ENCODE peak calls at places on chromosome 6, in eight cellular contexts. One of them, this sample, is unnamed.

GRCh38 chr6:6546318-6547110 is 42.0 kb upstream of the LY86 start:
- DNase-seq in NB4: peak
- DNase-seq in astrocyte: peak
- DNase-seq in fibroblast of pulmonary artery: peak
- DNase-seq in thoracic aorta: no peak
- DNase-seq in choroid plexus epithelial cell: peak
- DNase-seq in endothelial cell of umbilical vein: no peak
- DNase-seq in BJ: no peak
- DNase-seq in this sample: peak

GRCh38 chr6:109139109-109139508 is 43.8 kb downstream of the CEP57L1 start:
- DNase-seq in NB4: no peak
- DNase-seq in astrocyte: peak
- DNase-seq in fibroblast of pulmonary artery: peak
- DNase-seq in thoracic aorta: no peak
- DNase-seq in choroid plexus epithelial cell: peak
- DNase-seq in endothelial cell of umbilical vein: no peak
- DNase-seq in BJ: no peak
- DNase-seq in this sample: no peak

GRCh38 chr6:33949877-33950831 is 146.4 kb upstream of the MLN start:
- DNase-seq in NB4: no peak
- DNase-seq in astrocyte: no peak
- DNase-seq in fibroblast of pulmonary artery: no peak
- DNase-seq in thoracic aorta: no peak
- DNase-seq in choroid plexus epithelial cell: no peak
- DNase-seq in endothelial cell of umbilical vein: no peak
- DNase-seq in BJ: no peak
- DNase-seq in this sample: no peak

GRCh38 chr6:7413151-7413823 is 23.7 kb downstream of the RIOK1 start:
- DNase-seq in NB4: no peak
- DNase-seq in astrocyte: no peak
- DNase-seq in fibroblast of pulmonary artery: no peak
- DNase-seq in thoracic aorta: no peak
- DNase-seq in choroid plexus epithelial cell: peak
- DNase-seq in endothelial cell of umbilical vein: no peak
- DNase-seq in BJ: no peak
- DNase-seq in this sample: no peak

GRCh38 chr6:13101409-13101808 is 226.9 kb downstream of the TBC1D7 start:
- DNase-seq in NB4: peak
- DNase-seq in astrocyte: no peak
- DNase-seq in fibroblast of pulmonary artery: no peak
- DNase-seq in thoracic aorta: no peak
- DNase-seq in choroid plexus epithelial cell: no peak
- DNase-seq in endothelial cell of umbilical vein: no peak
- DNase-seq in BJ: no peak
- DNase-seq in this sample: no peak

GRCh38 chr6:126048635-126049034 is 62.3 kb downstream of the TRMT11 start:
- DNase-seq in NB4: no peak
- DNase-seq in astrocyte: no peak
- DNase-seq in fibroblast of pulmonary artery: no peak
- DNase-seq in thoracic aorta: no peak
- DNase-seq in choroid plexus epithelial cell: no peak
- DNase-seq in endothelial cell of umbilical vein: no peak
- DNase-seq in BJ: no peak
- DNase-seq in this sample: no peak

GRCh38 chr6:155325700-155326516 is 11.6 kb upstream of the TFB1M start:
- DNase-seq in NB4: no peak
- DNase-seq in astrocyte: no peak
- DNase-seq in fibroblast of pulmonary artery: no peak
- DNase-seq in thoracic aorta: no peak
- DNase-seq in choroid plexus epithelial cell: no peak
- DNase-seq in endothelial cell of umbilical vein: no peak
- DNase-seq in BJ: no peak
- DNase-seq in this sample: no peak

GRCh38 chr6:159098636-159099106 is 53.9 kb upstream of the TAGAP start:
- DNase-seq in NB4: peak
- DNase-seq in astrocyte: no peak
- DNase-seq in fibroblast of pulmonary artery: no peak
- DNase-seq in thoracic aorta: no peak
- DNase-seq in choroid plexus epithelial cell: no peak
- DNase-seq in endothelial cell of umbilical vein: no peak
- DNase-seq in BJ: no peak
- DNase-seq in this sample: peak

GRCh38 chr6:108417027-108417426 is 122.2 kb downstream of the AFG1L start:
- DNase-seq in NB4: peak
- DNase-seq in astrocyte: peak
- DNase-seq in fibroblast of pulmonary artery: peak
- DNase-seq in thoracic aorta: no peak
- DNase-seq in choroid plexus epithelial cell: peak
- DNase-seq in endothelial cell of umbilical vein: no peak
- DNase-seq in BJ: no peak
- DNase-seq in this sample: no peak

GRCh38 chr6:7624781-7625710 is 35.0 kb downstream of the SNRNP48 start:
- DNase-seq in NB4: peak
- DNase-seq in astrocyte: no peak
- DNase-seq in fibroblast of pulmonary artery: no peak
- DNase-seq in thoracic aorta: no peak
- DNase-seq in choroid plexus epithelial cell: peak
- DNase-seq in endothelial cell of umbilical vein: peak
- DNase-seq in BJ: no peak
- DNase-seq in this sample: no peak

GRCh38 chr6:122788663-122789062 is 395 bp upstream of the SMPDL3A start:
- DNase-seq in NB4: no peak
- DNase-seq in astrocyte: no peak
- DNase-seq in fibroblast of pulmonary artery: no peak
- DNase-seq in thoracic aorta: no peak
- DNase-seq in choroid plexus epithelial cell: peak
- DNase-seq in endothelial cell of umbilical vein: no peak
- DNase-seq in BJ: no peak
- DNase-seq in this sample: no peak

GRCh38 chr6:122147291-122147690 is 252.2 kb upstream of the HSF2 start:
- DNase-seq in NB4: no peak
- DNase-seq in astrocyte: no peak
- DNase-seq in fibroblast of pulmonary artery: no peak
- DNase-seq in thoracic aorta: no peak
- DNase-seq in choroid plexus epithelial cell: no peak
- DNase-seq in endothelial cell of umbilical vein: no peak
- DNase-seq in BJ: no peak
- DNase-seq in this sample: no peak

GRCh38 chr6:135703621-135704020 is 147.9 kb upstream of the PDE7B start:
- DNase-seq in NB4: peak
- DNase-seq in astrocyte: no peak
- DNase-seq in fibroblast of pulmonary artery: no peak
- DNase-seq in thoracic aorta: no peak
- DNase-seq in choroid plexus epithelial cell: peak
- DNase-seq in endothelial cell of umbilical vein: no peak
- DNase-seq in BJ: no peak
- DNase-seq in this sample: peak

DNA sequence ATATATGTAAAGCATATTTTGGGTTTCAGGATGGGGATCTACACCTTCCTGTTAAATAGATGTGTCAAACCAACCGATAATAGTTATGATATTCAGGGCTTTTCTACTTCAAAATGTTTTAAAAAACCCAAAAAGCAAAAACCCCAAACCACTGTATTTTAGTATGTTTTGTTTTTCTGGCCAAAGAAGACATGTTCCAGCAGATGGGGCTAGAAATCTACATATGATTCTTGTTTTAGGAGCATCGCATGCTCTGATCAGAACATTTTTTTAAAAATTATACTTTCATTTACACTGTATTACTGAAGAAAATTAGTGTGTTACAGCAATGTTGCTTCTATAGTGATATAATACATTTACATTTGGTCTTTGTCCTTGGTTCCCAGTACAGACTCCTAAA is 11.0 kb downstream of the RMND1 start:
- DNase-seq in NB4: peak
- DNase-seq in astrocyte: peak
- DNase-seq in fibroblast of pulmonary artery: peak
- DNase-seq in thoracic aorta: no peak
- DNase-seq in choroid plexus epithelial cell: peak
- DNase-seq in endothelial cell of umbilical vein: peak
- DNase-seq in BJ: no peak
- DNase-seq in this sample: no peak
- TF ChIP-seq CTCF in NB4: no peak
- TF ChIP-seq CTCF in astrocyte: peak
- TF ChIP-seq CTCF in fibroblast of pulmonary artery: peak
- TF ChIP-seq CTCF in thoracic aorta: peak
- TF ChIP-seq CTCF in choroid plexus epithelial cell: peak
- TF ChIP-seq CTCF in endothelial cell of umbilical vein: peak
- TF ChIP-seq CTCF in BJ: peak
- TF ChIP-seq CTCF in this sample: peak

GRCh38 chr6:157498817-157499216 is 117.8 kb downstream of the ZDHHC14 start:
- DNase-seq in NB4: no peak
- DNase-seq in astrocyte: no peak
- DNase-seq in fibroblast of pulmonary artery: no peak
- DNase-seq in thoracic aorta: no peak
- DNase-seq in choroid plexus epithelial cell: no peak
- DNase-seq in endothelial cell of umbilical vein: no peak
- DNase-seq in BJ: no peak
- DNase-seq in this sample: no peak
- TF ChIP-seq CTCF in NB4: no peak
- TF ChIP-seq CTCF in astrocyte: no peak
- TF ChIP-seq CTCF in fibroblast of pulmonary artery: no peak
- TF ChIP-seq CTCF in thoracic aorta: no peak
- TF ChIP-seq CTCF in choroid plexus epithelial cell: no peak
- TF ChIP-seq CTCF in endothelial cell of umbilical vein: no peak
- TF ChIP-seq CTCF in BJ: no peak
- TF ChIP-seq CTCF in this sample: no peak

GRCh38 chr6:40577672-40578071 is 9.5 kb downstream of the LRFN2 start:
- DNase-seq in NB4: no peak
- DNase-seq in astrocyte: no peak
- DNase-seq in fibroblast of pulmonary artery: no peak
- DNase-seq in thoracic aorta: no peak
- DNase-seq in choroid plexus epithelial cell: no peak
- DNase-seq in endothelial cell of umbilical vein: no peak
- DNase-seq in BJ: no peak
- DNase-seq in this sample: no peak
- TF ChIP-seq CTCF in NB4: no peak
- TF ChIP-seq CTCF in astrocyte: no peak
- TF ChIP-seq CTCF in fibroblast of pulmonary artery: peak
- TF ChIP-seq CTCF in thoracic aorta: no peak
- TF ChIP-seq CTCF in choroid plexus epithelial cell: peak
- TF ChIP-seq CTCF in endothelial cell of umbilical vein: no peak
- TF ChIP-seq CTCF in BJ: no peak
- TF ChIP-seq CTCF in this sample: no peak

GRCh38 chr6:95923518-95923917 is 92.3 kb upstream of the FUT9 start:
- DNase-seq in NB4: peak
- DNase-seq in astrocyte: no peak
- DNase-seq in fibroblast of pulmonary artery: no peak
- DNase-seq in thoracic aorta: no peak
- DNase-seq in choroid plexus epithelial cell: no peak
- DNase-seq in endothelial cell of umbilical vein: no peak
- DNase-seq in BJ: no peak
- DNase-seq in this sample: peak
- TF ChIP-seq CTCF in NB4: peak
- TF ChIP-seq CTCF in astrocyte: peak
- TF ChIP-seq CTCF in fibroblast of pulmonary artery: no peak
- TF ChIP-seq CTCF in thoracic aorta: no peak
- TF ChIP-seq CTCF in choroid plexus epithelial cell: peak
- TF ChIP-seq CTCF in endothelial cell of umbilical vein: no peak
- TF ChIP-seq CTCF in BJ: no peak
- TF ChIP-seq CTCF in this sample: no peak

GRCh38 chr6:144090384-144090783 is 5.0 kb downstream of the SF3B5 start:
- DNase-seq in NB4: no peak
- DNase-seq in astrocyte: no peak
- DNase-seq in fibroblast of pulmonary artery: no peak
- DNase-seq in thoracic aorta: no peak
- DNase-seq in choroid plexus epithelial cell: peak
- DNase-seq in endothelial cell of umbilical vein: no peak
- DNase-seq in BJ: no peak
- DNase-seq in this sample: no peak
- TF ChIP-seq CTCF in NB4: no peak
- TF ChIP-seq CTCF in astrocyte: no peak
- TF ChIP-seq CTCF in fibroblast of pulmonary artery: no peak
- TF ChIP-seq CTCF in thoracic aorta: no peak
- TF ChIP-seq CTCF in choroid plexus epithelial cell: no peak
- TF ChIP-seq CTCF in endothelial cell of umbilical vein: no peak
- TF ChIP-seq CTCF in BJ: no peak
- TF ChIP-seq CTCF in this sample: peak

DNA sequence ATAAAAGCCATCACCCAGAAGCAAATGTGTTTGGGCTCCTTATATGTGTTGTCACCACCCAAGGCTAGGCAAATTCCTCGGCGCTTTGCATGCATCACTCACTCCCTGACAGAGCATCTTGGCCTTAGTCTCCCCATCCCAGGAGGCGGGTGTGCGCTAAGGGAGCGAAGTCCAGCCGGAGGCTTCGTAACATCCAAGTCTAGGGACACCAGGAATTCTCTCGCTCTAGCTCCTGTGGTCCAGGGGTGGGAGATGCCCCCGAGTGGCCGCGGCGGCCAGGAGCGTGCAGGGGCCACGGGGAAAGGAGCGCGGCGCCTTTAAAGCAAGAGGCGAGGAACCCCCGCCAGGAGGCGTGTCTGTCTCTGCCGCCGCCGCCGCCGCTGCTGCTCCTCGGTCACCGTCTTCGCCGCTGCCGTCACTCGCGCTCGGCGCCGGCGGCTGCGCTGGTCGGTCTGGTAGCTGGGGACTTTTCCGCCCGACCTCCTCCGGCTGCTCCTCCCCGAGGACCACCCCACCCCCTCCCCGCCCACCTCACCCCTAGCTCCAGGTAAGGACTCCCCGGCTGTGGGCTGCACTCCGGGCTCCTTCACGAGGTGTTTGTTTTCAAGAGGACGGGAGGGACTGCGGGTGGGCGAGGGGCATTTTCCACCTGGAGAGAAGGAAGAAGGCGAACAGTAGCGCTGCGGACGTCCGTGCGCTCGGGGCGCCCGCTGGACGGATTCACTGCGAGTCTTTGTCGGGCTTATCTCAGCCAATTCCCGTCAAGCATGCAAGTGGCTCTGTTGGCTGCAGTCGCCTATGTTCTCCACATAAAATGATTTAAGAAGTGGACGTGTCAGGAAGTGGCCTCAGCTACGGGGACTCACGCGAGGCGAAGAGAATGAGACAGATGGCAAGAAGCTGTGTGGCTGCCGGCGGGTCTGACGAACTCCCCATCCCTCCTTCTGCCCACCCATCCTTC is at the start of gene GRIK2:
- DNase-seq in NB4: peak
- DNase-seq in astrocyte: peak
- DNase-seq in fibroblast of pulmonary artery: peak
- DNase-seq in thoracic aorta: no peak
- DNase-seq in choroid plexus epithelial cell: no peak
- DNase-seq in endothelial cell of umbilical vein: peak
- DNase-seq in BJ: no peak
- DNase-seq in this sample: no peak
- TF ChIP-seq CTCF in NB4: no peak
- TF ChIP-seq CTCF in astrocyte: no peak
- TF ChIP-seq CTCF in fibroblast of pulmonary artery: peak
- TF ChIP-seq CTCF in thoracic aorta: no peak
- TF ChIP-seq CTCF in choroid plexus epithelial cell: peak
- TF ChIP-seq CTCF in endothelial cell of umbilical vein: peak
- TF ChIP-seq CTCF in BJ: peak
- TF ChIP-seq CTCF in this sample: no peak